ENCODE peak calls at places on chromosomes 5 and 9, in seven cellular contexts. G, N, Z, Q, B, I and F are unnamed samples.

GRCh38 chr9:133592731-133593409 is 16.3 kb downstream of the FAM163B start:
- DNase-seq in G (no peak), N (no peak), Z (no peak), Q (no peak), B (no peak), I (no peak), F (peak)

GRCh38 chr5:167573274-167574127 is 717.9 kb upstream of the WWC1 start:
- DNase-seq in G (no peak), N (peak), Z (peak), Q (no peak), B (peak), I (no peak), F (peak)

GRCh38 chr9:136091582-136092352 is 3.3 kb downstream of the NACC2 start:
- DNase-seq in G (no peak), N (no peak), Z (no peak), Q (peak), B (no peak), I (no peak), F (peak)

GRCh38 chr5:93717162-93717561 is 24.2 kb downstream of the POU5F2 start:
- DNase-seq in G (no peak), N (peak), Z (peak), Q (no peak), B (no peak), I (peak), F (peak)

GRCh38 chr5:119355244-119355635 is 579 bp upstream of the TNFAIP8 start:
- DNase-seq in G (peak), N (no peak), Z (no peak), Q (no peak), B (peak), I (no peak), F (no peak)

GRCh38 chr5:92019376-92019990 is 636.4 kb upstream of the ARRDC3 start:
- DNase-seq in G (no peak), N (no peak), Z (peak), Q (no peak), B (no peak), I (no peak), F (peak)

GRCh38 chr9:84152204-84152603 is 171.6 kb downstream of the RMI1 start:
- DNase-seq in G (no peak), N (no peak), Z (no peak), Q (no peak), B (no peak), I (no peak), F (no peak)

GRCh38 chr9:119368681-119369581 is at the start of gene BRINP1:
- DNase-seq in G (no peak), N (peak), Z (peak), Q (peak), B (peak), I (no peak), F (peak)

GRCh38 chr9:78791779-78792178 is 494.9 kb downstream of the PSAT1 start:
- DNase-seq in G (no peak), N (peak), Z (no peak), Q (no peak), B (no peak), I (no peak), F (no peak)

GRCh38 chr9:87615547-87616148 is 110.3 kb upstream of the CTSL start:
- DNase-seq in G (no peak), N (peak), Z (no peak), Q (no peak), B (no peak), I (no peak), F (peak)

GRCh38 chr5:40736103-40736875 is 19.5 kb downstream of the TTC33 start:
- DNase-seq in G (no peak), N (peak), Z (peak), Q (no peak), B (peak), I (peak), F (peak)

GRCh38 chr9:69585571-69585970 is 86.6 kb downstream of the APBA1 start:
- DNase-seq in G (no peak), N (no peak), Z (no peak), Q (no peak), B (no peak), I (no peak), F (no peak)

GRCh38 chr5:157890825-157891587 is 32.1 kb upstream of the CLINT1 start:
- DNase-seq in G (peak), N (no peak), Z (no peak), Q (no peak), B (peak), I (no peak), F (peak)
- TF ChIP-seq CTCF in G (no peak), N (no peak), Z (no peak), Q (no peak), B (no peak), I (no peak), F (no peak)

DNA sequence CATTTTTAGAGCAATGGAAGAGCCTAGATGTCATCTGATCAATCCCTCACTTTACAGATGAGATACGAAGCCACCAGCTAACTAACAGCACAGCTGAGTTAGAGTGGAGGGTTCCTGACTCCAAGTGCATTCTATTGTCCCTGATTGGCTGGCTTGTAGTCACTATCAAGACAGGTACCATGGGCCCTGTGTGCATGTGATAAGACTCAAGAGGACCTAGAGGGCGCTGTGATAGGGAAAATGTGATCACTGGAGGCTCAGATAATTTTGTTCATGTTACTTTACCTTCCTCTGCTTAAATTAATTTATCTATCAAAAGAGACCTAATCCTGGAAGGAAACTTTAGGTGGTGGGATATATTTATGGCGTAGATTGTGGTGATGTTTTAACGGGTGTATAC is 19.5 kb upstream of the SNAPC3 start:
- DNase-seq in G (no peak), N (no peak), Z (no peak), Q (no peak), B (peak), I (no peak), F (no peak)
- TF ChIP-seq CTCF in G (no peak), N (peak), Z (peak), Q (no peak), B (peak), I (no peak), F (peak)

DNA sequence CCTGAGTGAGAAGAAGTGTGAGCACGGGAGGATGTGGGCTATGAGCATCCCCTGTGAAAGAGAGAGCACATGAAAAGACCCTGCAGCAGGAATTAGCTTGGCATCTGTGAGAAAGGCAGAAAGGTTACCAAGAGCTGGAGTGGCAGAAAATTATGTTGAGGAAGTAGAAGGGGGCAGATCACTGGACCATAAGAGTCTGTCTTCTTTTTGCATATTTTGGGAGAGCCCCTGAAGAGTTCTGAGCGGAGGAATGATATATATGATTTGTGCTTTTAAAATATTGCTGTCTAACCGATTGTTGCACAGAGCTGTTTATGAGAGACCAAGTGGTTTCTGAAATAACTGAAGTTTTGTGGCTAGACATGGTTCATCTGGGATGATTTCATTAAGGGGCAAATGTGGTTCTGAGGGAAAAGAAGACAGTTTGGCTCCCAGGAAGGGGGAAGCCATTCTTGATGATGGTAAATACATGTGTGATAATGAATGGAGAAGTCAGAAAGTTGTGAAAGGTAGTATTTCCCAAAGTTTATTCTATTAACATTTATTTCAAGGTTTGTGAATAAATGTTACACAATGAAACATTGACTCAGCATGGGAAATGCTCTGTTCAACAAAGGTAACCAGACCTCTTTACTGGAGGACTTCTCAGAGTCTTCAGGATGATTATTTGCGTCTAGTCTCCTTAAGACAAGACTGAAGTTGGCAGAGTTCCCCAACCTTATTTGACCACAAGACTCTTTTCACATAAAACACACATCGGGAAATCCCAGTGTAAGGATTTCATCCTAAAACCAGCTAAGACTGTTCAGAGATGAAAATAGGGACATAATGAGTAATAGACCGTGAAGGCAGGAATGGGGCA is 31.5 kb upstream of the ADRB2 start:
- DNase-seq in G (no peak), N (peak), Z (peak), Q (no peak), B (no peak), I (peak), F (peak)
- TF ChIP-seq CTCF in G (no peak), N (no peak), Z (no peak), Q (no peak), B (no peak), I (no peak), F (no peak)

DNA sequence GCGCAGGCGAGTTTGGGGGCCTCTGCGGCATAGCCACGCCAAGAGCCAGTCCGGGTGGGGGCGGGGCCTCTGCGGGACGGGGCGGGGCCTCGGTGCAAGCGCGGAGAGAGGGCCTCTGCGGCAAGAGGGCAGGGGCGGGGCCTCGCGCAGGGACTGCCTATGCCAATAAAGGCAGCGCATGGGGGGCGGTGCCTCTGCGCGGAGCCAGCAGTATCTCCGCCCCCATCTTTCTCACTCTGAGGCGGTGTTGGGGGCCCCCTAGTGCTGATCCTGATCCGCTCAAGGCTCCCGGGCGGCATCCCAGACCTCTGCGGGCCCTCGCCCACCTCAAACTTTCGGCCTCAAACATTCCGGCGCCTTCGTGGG is 9.2 kb upstream of the GPRIN1 start:
- DNase-seq in G (peak), N (peak), Z (peak), Q (peak), B (peak), I (no peak), F (peak)
- TF ChIP-seq CTCF in G (no peak), N (peak), Z (peak), Q (no peak), B (peak), I (peak), F (peak)

GRCh38 chr5:14369780-14370179 is 211.8 kb upstream of the OTULINL start:
- DNase-seq in G (no peak), N (no peak), Z (no peak), Q (no peak), B (no peak), I (no peak), F (no peak)
- TF ChIP-seq CTCF in G (no peak), N (no peak), Z (no peak), Q (no peak), B (no peak), I (no peak), F (no peak)

GRCh38 chr5:112691758-112692157 is 45.9 kb upstream of the APC start:
- DNase-seq in G (peak), N (peak), Z (no peak), Q (no peak), B (peak), I (no peak), F (peak)
- TF ChIP-seq CTCF in G (peak), N (peak), Z (peak), Q (peak), B (peak), I (peak), F (peak)

GRCh38 chr5:84518862-84519261 is 134.2 kb upstream of the EDIL3 start:
- DNase-seq in G (no peak), N (no peak), Z (no peak), Q (no peak), B (no peak), I (no peak), F (no peak)
- TF ChIP-seq CTCF in G (no peak), N (no peak), Z (no peak), Q (no peak), B (no peak), I (no peak), F (no peak)

DNA sequence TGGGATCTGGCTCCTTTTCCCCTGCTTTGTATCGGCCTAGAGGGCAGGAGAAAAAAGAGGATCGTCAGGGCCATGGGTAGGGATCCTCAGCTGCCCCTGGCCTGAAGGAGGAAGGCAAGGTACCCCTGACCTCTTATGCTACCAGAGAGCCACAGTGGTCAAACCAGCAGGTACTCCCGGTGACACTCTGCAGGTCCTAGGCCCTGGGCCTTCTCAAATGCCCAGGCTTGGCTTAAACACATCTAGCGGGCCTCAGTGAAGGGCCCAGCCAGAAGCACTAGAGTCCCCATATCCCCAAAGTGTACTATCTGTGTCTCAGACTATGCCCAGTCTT is 3.5 kb downstream of the IRF1 start:
- DNase-seq in G (peak), N (no peak), Z (no peak), Q (no peak), B (no peak), I (no peak), F (no peak)
- TF ChIP-seq CTCF in G (no peak), N (no peak), Z (no peak), Q (no peak), B (no peak), I (no peak), F (no peak)